ENCODE peak calls at places on chromosomes 1 and 21, in four cellular contexts. S is transverse colon; L is heart left ventricle; J is CD8-positive, alpha-beta T cell. K is an unnamed sample.

GRCh38 chr1:183470961-183471747 is 1.1 kb upstream of the SMG7 start:
- DNase-seq in S (peak; percentile 70), L (peak; percentile 87), J (peak; percentile 42), K (peak; percentile 77)

GRCh38 chr1:160046494-160047115 is 14.8 kb upstream of the PIGM start:
- DNase-seq in S (peak; percentile 50), L (peak; percentile 67), J (no peak), K (peak; percentile 32)

GRCh38 chr1:2554621-2555387 is 1.4 kb upstream of the TNFRSF14 start:
- DNase-seq in S (peak; percentile 49), L (no peak), J (peak; percentile 48), K (peak; percentile 70)

GRCh38 chr1:231493421-231494185 is 34.9 kb upstream of the TSNAX start:
- DNase-seq in S (no peak), L (no peak), J (no peak), K (no peak)

GRCh38 chr1:171295821-171296220 is 18.2 kb upstream of the FMO4 start:
- DNase-seq in S (no peak), L (no peak), J (no peak), K (no peak)

GRCh38 chr1:156488566-156489165 is 11.9 kb downstream of the MEF2D start:
- DNase-seq in S (peak; percentile 70), L (no peak), J (no peak), K (no peak)

GRCh38 chr1:10724948-10725852 is 71.2 kb downstream of the CASZ1 start:
- DNase-seq in S (no peak), L (no peak), J (no peak), K (no peak)

GRCh38 chr1:210299501-210299900 is 29.2 kb upstream of the HHAT start:
- DNase-seq in S (no peak), L (no peak), J (no peak), K (no peak)

GRCh38 chr1:54362881-54363340 is 43.3 kb downstream of the SSBP3 start:
- DNase-seq in S (peak; percentile 42), L (no peak), J (no peak), K (no peak)

GRCh38 chr1:8351693-8352470 is 34.0 kb downstream of the SLC45A1 start:
- DNase-seq in S (no peak), L (no peak), J (no peak), K (no peak)

GRCh38 chr1:41795205-41795762 is 123.4 kb downstream of the HIVEP3 start:
- DNase-seq in S (no peak), L (no peak), J (no peak), K (no peak)

GRCh38 chr21:27505516-27505915 is 538.6 kb upstream of the ADAMTS5 start:
- DNase-seq in S (no peak), L (no peak), J (no peak), K (no peak)

DNA sequence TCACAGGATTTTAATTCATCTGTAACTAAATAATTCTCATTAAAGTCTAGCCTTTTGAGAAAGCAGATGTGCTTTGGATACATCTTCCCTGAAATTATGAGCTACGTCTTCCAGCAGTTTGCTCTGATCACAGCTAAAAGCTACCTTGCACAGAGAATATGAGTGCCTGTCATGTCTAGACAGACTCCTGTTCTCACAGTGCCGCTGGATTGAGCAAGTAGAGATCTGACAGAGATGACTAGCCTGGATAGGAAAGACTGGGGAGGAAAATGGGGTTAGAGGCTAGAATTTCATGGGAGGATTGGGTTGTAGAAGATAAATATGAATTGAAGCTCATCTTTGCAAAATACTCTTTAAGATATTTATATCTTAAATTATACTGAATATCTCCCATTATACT is 24.1 kb downstream of the CEPT1 start:
- DNase-seq in S (no peak), L (no peak), J (no peak), K (no peak)
- H3K36me3 ChIP-seq in S (no peaks in the 10 kb centered on the region), L (no peaks in the 10 kb centered on the region), J (peaks cover 17% of the 10 kb centered on the region), K (no peaks in the 10 kb centered on the region)

DNA sequence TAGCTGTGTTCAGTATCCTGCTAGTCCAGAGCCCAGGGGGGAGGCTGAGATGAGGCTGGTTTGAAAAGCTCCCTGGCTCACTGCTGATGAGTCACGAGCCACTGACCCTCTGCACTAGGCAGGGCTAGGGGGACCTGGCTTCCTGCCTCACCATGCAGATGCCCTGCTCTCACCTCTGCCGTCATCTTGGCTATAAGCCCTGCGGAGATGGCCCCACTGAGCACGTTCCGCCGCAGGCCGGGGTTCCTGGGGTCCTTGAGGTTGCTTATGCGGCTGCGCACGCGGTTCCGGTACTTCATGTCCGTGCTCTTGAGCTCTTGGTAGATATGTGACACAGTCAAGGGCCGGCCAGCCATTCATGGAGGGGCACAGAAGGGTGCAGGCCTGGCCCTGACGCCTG is 24.1 kb upstream of the ZNF436 start:
- DNase-seq in S (peak; percentile 25), L (peak; percentile 82), J (no peak), K (no peak)
- H3K27me3 ChIP-seq in S (no peaks in the 10 kb centered on the region), L (no peaks in the 10 kb centered on the region), J (no peaks in the 10 kb centered on the region), K (no peaks in the 10 kb centered on the region)

DNA sequence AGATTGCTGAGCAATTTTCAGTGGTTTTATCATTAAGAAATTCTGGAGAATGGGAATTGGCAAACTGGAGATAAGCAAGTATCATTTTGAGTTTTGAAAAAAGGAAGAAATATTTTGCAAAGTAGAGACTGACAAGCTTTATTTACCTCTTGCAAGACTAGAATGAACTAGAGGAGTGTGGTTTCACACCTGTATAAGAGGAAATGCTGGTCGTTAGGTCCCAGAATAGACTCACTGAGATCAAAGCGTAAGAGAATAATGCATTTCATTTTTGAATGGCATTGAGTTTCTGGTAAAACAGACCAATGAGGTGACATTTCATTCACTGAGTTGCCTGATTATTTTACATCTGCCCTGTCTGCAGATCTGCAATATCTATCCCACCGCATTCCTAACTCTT is 308.1 kb downstream of the ADGRL2 start:
- DNase-seq in S (no peak), L (no peak), J (no peak), K (no peak)
- H3K36me3 ChIP-seq in S (no peaks in the 10 kb centered on the region), L (no peaks in the 10 kb centered on the region), J (no peaks in the 10 kb centered on the region), K (no peaks in the 10 kb centered on the region)

GRCh38 chr1:110070968-110071307 is 466 bp upstream of the ALX3 start:
- DNase-seq in S (no peak), L (no peak), J (no peak), K (no peak)

GRCh38 chr1:110067957-110068645 is 2.4 kb downstream of the ALX3 start:
- DNase-seq in S (no peak), L (no peak), J (no peak), K (no peak)

GRCh38 chr1:110069302-110070281 is 880 bp downstream of the ALX3 start:
- DNase-seq in S (no peak), L (no peak), J (no peak), K (no peak)

GRCh38 chr1:110068646-110069301 is 1.7 kb downstream of the ALX3 start:
- DNase-seq in S (no peak), L (no peak), J (no peak), K (no peak)

DNA sequence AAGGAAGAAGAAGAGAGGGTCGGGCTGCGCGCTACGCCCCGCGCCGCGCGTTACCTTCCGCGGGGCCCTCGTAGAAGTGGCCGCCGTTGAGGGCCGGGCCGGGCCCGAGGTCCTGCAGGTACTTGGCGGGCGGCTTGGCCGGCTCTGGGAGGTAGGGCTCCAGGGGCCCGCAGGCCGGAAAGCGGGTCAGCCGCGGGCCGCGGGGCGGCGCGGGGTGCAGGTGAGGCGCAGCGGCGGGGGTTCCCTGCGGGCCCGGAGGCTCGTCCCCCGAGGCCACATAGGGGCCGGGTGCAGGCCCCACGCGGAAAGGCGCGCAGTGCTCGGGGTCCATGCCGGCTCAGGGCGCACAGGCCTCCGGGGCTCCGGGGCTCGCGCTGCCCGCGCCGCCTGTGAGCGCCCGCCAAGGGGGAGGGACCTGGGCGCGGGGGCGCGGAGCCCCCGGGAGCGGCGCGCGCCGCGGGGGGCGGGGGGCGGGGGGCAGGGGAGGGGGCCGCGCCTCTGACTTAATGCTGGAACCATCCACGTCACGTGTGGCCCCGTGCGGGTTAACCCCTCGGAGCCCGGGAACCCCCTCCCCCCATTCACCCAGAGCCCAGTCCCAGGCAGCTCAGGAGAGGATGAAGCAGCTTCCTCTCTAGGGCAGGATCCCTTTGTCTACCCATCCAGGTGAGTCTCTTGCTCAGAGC is at the start of gene ALX3:
- DNase-seq in S (no peak), L (no peak), J (no peak), K (no peak)
- H3K27me3 ChIP-seq in S (peaks cover 91% of the 10 kb centered on the region), L (peaks cover 61% of the 10 kb centered on the region), J (peaks cover 34% of the 10 kb centered on the region), K (peaks cover 57% of the 10 kb centered on the region)

GRCh38 chr1:17671741-17672140 is 83.4 kb upstream of the ACTL8 start:
- DNase-seq in S (no peak), L (no peak), J (no peak), K (no peak)

GRCh38 chr1:17672226-17672625 is 82.9 kb upstream of the ACTL8 start:
- DNase-seq in S (no peak), L (no peak), J (no peak), K (no peak)

GRCh38 chr1:17671314-17671705 is 83.8 kb upstream of the ACTL8 start:
- DNase-seq in S (no peak), L (no peak), J (no peak), K (no peak)

GRCh38 chr1:17674707-17675505 is 80.2 kb upstream of the ACTL8 start:
- DNase-seq in S (no peak), L (no peak), J (no peak), K (no peak)

GRCh38 chr1:17673335-17674075 is 81.6 kb upstream of the ACTL8 start:
- DNase-seq in S (no peak), L (no peak), J (no peak), K (no peak)
- H3K36me3 ChIP-seq in S (no peaks in the 10 kb centered on the region), L (no peaks in the 10 kb centered on the region), J (no peaks in the 10 kb centered on the region), K (no peaks in the 10 kb centered on the region)